ENCODE peak calls at places on chromosomes 3 and 15, in six cellular contexts. K, R, G, F, P and H are unnamed samples. For H3K27me3 and H3K36me3, the result is how much of the 10 kb centered on the place peaks cover.

GRCh38 chr3:4596596-4596995 is 103.4 kb downstream of the ITPR1 start:
- DNase-seq in G (no peak), R (no peak), F (no peak), K (no peak), P (no peak), H (no peak)

GRCh38 chr3:123656691-123657090 is 71.8 kb upstream of the HACD2 start:
- DNase-seq in F (no peak), K (no peak), P (no peak), G (no peak), R (no peak), H (peak)

GRCh38 chr3:51934139-51934850 is 7.4 kb downstream of the RRP9 start:
- DNase-seq in R (no peak), K (no peak), G (no peak), F (no peak), P (no peak), H (peak)

GRCh38 chr3:192253138-192253537 is 474.2 kb downstream of the FGF12 start:
- DNase-seq in G (no peak), P (no peak), R (no peak), K (no peak), F (no peak), H (no peak)

GRCh38 chr3:192409203-192409837 is 318.0 kb downstream of the FGF12 start:
- DNase-seq in F (no peak), K (no peak), P (peak), R (peak), G (peak), H (peak)

GRCh38 chr3:27345045-27345444 is 24.1 kb downstream of the NEK10 start:
- DNase-seq in K (no peak), G (no peak), F (no peak), R (no peak), P (no peak), H (no peak)

GRCh38 chr3:194773216-194773615 is 87.5 kb downstream of the FAM43A start:
- DNase-seq in G (no peak), F (peak), R (no peak), K (no peak), P (no peak), H (no peak)

GRCh38 chr3:11568503-11569155 is 75.1 kb downstream of the VGLL4 start:
- DNase-seq in K (no peak), G (no peak), P (peak), R (peak), F (peak), H (peak)

GRCh38 chr3:116770815-116771450 is 61.4 kb downstream of the TUSC7 start:
- DNase-seq in P (peak), K (peak), R (peak), G (peak), F (no peak), H (peak)

GRCh38 chr3:188080091-188080490 is 73.9 kb upstream of the LPP start:
- DNase-seq in K (no peak), P (no peak), G (no peak), F (no peak), R (no peak), H (no peak)

GRCh38 chr3:11554236-11554610 is 89.5 kb downstream of the VGLL4 start:
- DNase-seq in F (no peak), K (no peak), R (no peak), G (no peak), P (no peak), H (no peak)

GRCh38 chr3:141940204-141940776 is 63.8 kb downstream of the ATP1B3 start:
- DNase-seq in K (no peak), P (peak), F (peak), R (no peak), G (no peak), H (peak)

GRCh38 chr3:125349556-125350165 is 25.5 kb downstream of the ZNF148 start:
- DNase-seq in K (no peak), F (no peak), P (no peak), G (no peak), R (no peak), H (no peak)

GRCh38 chr15:99925661-99926461 is 192.6 kb upstream of the LYSMD4 start:
- DNase-seq in G (peak), R (peak), K (peak), F (peak), P (peak), H (peak)

GRCh38 chr3:32913790-32914446 is 37.5 kb upstream of the CCR4 start:
- DNase-seq in F (peak), G (no peak), R (no peak), K (peak), P (no peak), H (peak)

GRCh38 chr3:183917776-183918175 is 33.1 kb upstream of the PARL start:
- DNase-seq in G (no peak), R (no peak), P (no peak), F (no peak), K (no peak), H (no peak)

GRCh38 chr3:154018100-154018696 is 103.0 kb upstream of the ARHGEF26 start:
- DNase-seq in K (no peak), G (peak), P (no peak), R (no peak), F (no peak), H (peak)

GRCh38 chr15:25909325-25909724 is 46.2 kb upstream of the ATP10A start:
- DNase-seq in K (no peak), F (no peak), G (no peak), P (no peak), R (no peak), H (peak)

GRCh38 chr3:114365909-114366308 is 72.1 kb downstream of the TIGIT start:
- DNase-seq in F (no peak), K (no peak), R (no peak), G (no peak), P (no peak), H (no peak)

GRCh38 chr15:27673766-27674445 is 425.2 kb downstream of the OCA2 start:
- DNase-seq in G (no peak), R (no peak), K (no peak), P (no peak), F (no peak), H (no peak)

GRCh38 chr15:71653986-71654713 is 156.2 kb upstream of the NR2E3 start:
- DNase-seq in P (no peak), G (no peak), F (no peak), K (no peak), R (peak), H (no peak)

GRCh38 chr3:50648944-50649343 is 25.8 kb upstream of the DOCK3 start:
- DNase-seq in P (no peak), G (no peak), F (no peak), R (no peak), K (no peak), H (no peak)

GRCh38 chr3:171542976-171543375 is 82.8 kb upstream of the TNIK start:
- DNase-seq in K (no peak), G (no peak), R (no peak), F (no peak), P (no peak), H (no peak)

GRCh38 chr3:158434412-158435038 is 136.5 kb upstream of the MLF1 start:
- DNase-seq in K (peak), G (peak), P (peak), F (no peak), R (peak), H (peak)

GRCh38 chr15:91126080-91126479 is 26.0 kb downstream of the SV2B start:
- DNase-seq in R (no peak), P (no peak), G (no peak), K (no peak), F (no peak), H (no peak)

GRCh38 chr3:35338186-35338585 is 301.1 kb upstream of the ARPP21 start:
- DNase-seq in R (no peak), G (no peak), F (no peak), P (no peak), K (no peak), H (no peak)

GRCh38 chr3:197749315-197749600 is 425 bp upstream of the FYTTD1 start:
- DNase-seq in F (no peak), K (peak), R (no peak), P (peak), G (peak), H (peak)

GRCh38 chr3:184594386-184595035 is 32.9 kb downstream of the EPHB3 start:
- DNase-seq in K (no peak), G (no peak), F (no peak), R (no peak), P (no peak), H (no peak)

DNA sequence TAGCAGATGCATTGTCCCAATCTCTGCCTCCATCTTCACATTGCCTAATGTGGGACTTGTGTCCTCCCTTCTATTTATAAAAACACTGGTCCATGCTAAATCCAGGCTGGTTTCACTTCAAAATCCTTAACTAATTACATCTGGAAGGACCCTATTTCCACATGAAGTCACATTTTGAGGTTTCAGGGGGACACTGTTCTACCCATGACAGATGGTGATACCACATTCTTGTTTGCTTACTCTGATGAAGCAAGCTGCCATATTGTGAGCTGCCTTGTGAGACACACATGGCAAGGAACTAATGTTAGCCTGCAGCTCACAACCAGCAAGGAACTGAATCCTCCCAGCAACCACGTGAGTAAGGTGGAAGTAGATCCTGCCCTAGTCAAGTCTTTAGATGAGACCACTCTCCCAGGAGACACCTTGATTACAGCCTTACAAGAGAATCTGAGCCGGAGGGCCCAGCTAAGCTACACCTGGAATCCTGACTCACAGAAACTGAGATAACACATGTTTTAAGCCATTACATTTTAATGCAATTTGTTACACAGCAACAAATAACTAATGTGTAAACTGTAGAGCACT is 160.0 kb downstream of the PDE8A start:
- DNase-seq in G (no peak), F (no peak), K (no peak), R (no peak), P (no peak), H (no peak)
- H3K4me3 ChIP-seq in G (no peak), F (no peak), K (no peak), R (no peak), P (no peak), H (no peak)

GRCh38 chr3:169669816-169670215 is 6.3 kb upstream of the MECOM start:
- DNase-seq in P (no peak), F (no peak), K (no peak), G (no peak), R (no peak), H (no peak)

GRCh38 chr3:169667710-169668080 is 4.2 kb upstream of the MECOM start:
- DNase-seq in F (no peak), K (no peak), G (no peak), P (no peak), R (no peak), H (peak)

GRCh38 chr3:169667380-169667671 is 3.8 kb upstream of the MECOM start:
- DNase-seq in G (no peak), F (no peak), P (no peak), R (no peak), K (no peak), H (peak)

GRCh38 chr3:169668957-169669681 is 5.6 kb upstream of the MECOM start:
- DNase-seq in P (peak), F (no peak), R (peak), G (peak), K (peak), H (peak)

DNA sequence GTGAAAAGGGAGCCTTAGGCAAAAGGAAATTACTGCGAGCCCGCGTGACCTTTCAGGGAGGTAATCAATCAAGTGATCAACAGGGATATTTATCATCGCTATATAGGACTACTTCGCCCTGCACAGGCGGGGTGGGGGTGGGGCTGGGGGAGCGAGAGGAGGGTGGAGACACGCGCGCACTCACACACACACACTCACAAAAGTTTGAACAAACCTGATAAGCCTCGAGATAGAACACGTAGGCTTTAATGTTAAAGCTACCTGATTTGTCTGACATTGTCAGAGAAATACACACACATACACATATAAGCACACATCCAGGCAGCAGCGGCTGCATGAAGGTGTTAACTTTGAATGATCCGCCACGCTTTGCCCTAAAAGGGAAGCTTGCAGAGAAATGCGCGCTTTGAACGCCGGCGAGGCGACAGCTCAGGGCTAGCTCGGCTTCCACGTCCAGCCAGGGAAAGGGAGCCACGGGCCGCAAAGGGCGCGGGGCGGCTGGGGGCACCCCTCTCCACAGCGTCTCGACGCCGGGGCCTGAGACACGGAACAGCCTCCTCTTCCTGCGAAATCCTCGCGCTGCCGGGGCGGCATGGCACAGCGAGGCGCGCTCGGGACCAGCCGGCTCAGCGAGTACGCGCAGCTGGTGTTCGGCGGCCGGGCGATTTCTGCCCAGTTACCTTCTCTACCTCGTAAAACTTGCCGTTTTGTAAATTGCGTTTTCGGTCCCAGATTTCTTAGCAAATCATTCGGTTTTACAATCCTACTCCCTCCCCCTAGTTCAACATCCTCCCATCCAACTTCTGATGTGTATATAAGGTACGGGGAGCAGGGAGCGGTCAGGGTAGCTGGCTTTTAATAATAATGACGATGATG is 4.8 kb upstream of the MECOM start:
- DNase-seq in G (peak), F (no peak), R (peak), P (peak), K (no peak), H (peak)
- H3K27me3 ChIP-seq in G (half or more), F (half or more), R (under half), P (under half), K (under half), H (half or more)

GRCh38 chr3:100319951-100320350 is 14.6 kb upstream of the NIT2 start:
- DNase-seq in P (no peak), R (no peak), F (no peak), G (no peak), K (no peak), H (no peak)

GRCh38 chr3:100311011-100311410 is 23.5 kb upstream of the NIT2 start:
- DNase-seq in R (no peak), P (no peak), G (no peak), K (no peak), F (no peak), H (no peak)

GRCh38 chr3:100317928-100318327 is 16.6 kb upstream of the NIT2 start:
- DNase-seq in P (no peak), F (no peak), K (no peak), G (no peak), R (no peak), H (no peak)

DNA sequence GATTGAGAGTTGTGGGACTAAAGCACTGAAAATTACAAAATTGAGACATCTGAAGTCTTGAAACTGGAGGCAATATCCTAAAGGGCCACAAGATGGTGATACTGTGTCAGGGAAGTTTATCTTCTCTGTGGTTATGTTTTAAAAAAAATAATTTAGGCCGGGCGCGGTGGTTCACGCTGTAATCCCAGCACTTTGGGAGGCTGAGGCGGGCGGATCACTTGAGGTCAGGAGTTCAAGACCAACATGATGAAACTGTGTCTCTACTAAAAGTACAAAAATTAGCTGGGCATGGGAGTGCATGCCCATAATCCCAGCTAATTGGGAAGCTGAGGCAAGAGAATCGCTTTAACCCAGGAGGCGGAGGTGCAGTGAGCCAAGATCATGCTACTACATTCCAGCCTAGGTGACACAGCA is 17.9 kb upstream of the NIT2 start:
- DNase-seq in G (peak), R (peak), P (peak), F (no peak), K (no peak), H (peak)
- H3K36me3 ChIP-seq in G (under half), R (under half), P (under half), F (under half), K (under half), H (under half)

GRCh38 chr3:46091046-46091445 is 63.8 kb upstream of the XCR1 start:
- DNase-seq in P (no peak), G (no peak), F (no peak), R (no peak), K (no peak), H (no peak)
- H3K4me3 ChIP-seq in P (no peak), G (no peak), F (no peak), R (no peak), K (no peak), H (no peak)

DNA sequence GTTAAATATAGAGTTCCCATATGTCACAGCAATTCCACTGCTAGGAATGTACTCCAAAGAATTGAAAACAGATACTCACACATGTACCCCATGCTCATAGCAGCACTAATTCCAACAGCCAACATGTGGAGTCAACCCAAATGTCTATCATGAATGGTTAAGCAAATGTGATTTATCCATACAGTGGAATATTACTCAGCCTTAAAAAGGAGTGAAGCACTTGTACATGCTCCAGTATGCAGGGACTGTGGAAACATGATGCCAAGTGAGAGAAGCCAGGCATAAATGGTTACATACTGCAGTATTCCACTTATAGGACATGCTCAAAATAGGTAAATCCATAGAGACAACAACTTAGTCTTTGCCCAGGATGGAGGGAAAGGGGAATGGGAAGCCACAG is 73.9 kb upstream of the PCSK6 start:
- DNase-seq in P (no peak), G (no peak), K (no peak), F (no peak), R (no peak), H (no peak)
- H3K27me3 ChIP-seq in P (under half), G (under half), K (under half), F (under half), R (under half), H (under half)